ENCODE peak calls at places on chromosomes 2 and 18, in four cellular contexts. U is colonic mucosa; B is uterus; W is CD8-positive, alpha-beta T cell. L is an unnamed sample.

GRCh38 chr2:72040629-72041403 is 106.8 kb downstream of the CYP26B1 start:
- DNase-seq in U (no peak), B (no peak), W (no peak), L (no peak)

GRCh38 chr2:3631851-3632659 is 25.9 kb upstream of the ALLC start:
- DNase-seq in U (no peak), B (peak), W (peak), L (peak)

GRCh38 chr2:37744010-37744409 is 72.6 kb upstream of the CDC42EP3 start:
- DNase-seq in U (no peak), B (no peak), W (no peak), L (no peak)

GRCh38 chr2:33215299-33215698 is 261.1 kb upstream of the RASGRP3 start:
- DNase-seq in U (no peak), B (no peak), W (no peak), L (no peak)

GRCh38 chr2:29777164-29777563 is 144.2 kb downstream of the ALK start:
- DNase-seq in U (no peak), B (no peak), W (no peak), L (no peak)

GRCh38 chr2:74003494-74004211 is 18.9 kb downstream of the TET3 start:
- DNase-seq in U (no peak), B (peak), W (no peak), L (peak)

GRCh38 chr2:221570321-221571107 is 1.6 kb downstream of the EPHA4 start:
- DNase-seq in U (peak), B (peak), W (peak), L (no peak)

GRCh38 chr18:63823516-63824219 is 48.5 kb downstream of the SERPINB7 start:
- DNase-seq in U (peak), B (no peak), W (no peak), L (peak)

GRCh38 chr2:9002637-9003365 is 683 bp downstream of the MBOAT2 start:
- DNase-seq in U (peak), B (peak), W (peak), L (no peak)

GRCh38 chr2:284896-285492 is 2.9 kb downstream of the ALKAL2 start:
- DNase-seq in U (no peak), B (no peak), W (no peak), L (no peak)

GRCh38 chr2:21099281-21099907 is 24.4 kb upstream of the TDRD15 start:
- DNase-seq in U (no peak), B (no peak), W (no peak), L (no peak)

GRCh38 chr2:68880213-68880612 is 9.0 kb upstream of the BMP10 start:
- DNase-seq in U (no peak), B (no peak), W (no peak), L (no peak)

GRCh38 chr2:138829326-138829725 is 49.1 kb upstream of the NXPH2 start:
- DNase-seq in U (no peak), B (no peak), W (peak), L (peak)

GRCh38 chr2:26401739-26402541 is at the start of gene DRC1:
- DNase-seq in U (peak), B (peak), W (no peak), L (no peak)

GRCh38 chr2:196225213-196225612 is 53.8 kb upstream of the STK17B start:
- DNase-seq in U (no peak), B (no peak), W (no peak), L (no peak)

GRCh38 chr2:216139884-216140283 is 30.7 kb downstream of the XRCC5 start:
- DNase-seq in U (peak), B (no peak), W (no peak), L (peak)

GRCh38 chr2:112582314-112582746 is 2.1 kb upstream of the CHCHD5 start:
- DNase-seq in U (peak), B (no peak), W (no peak), L (no peak)

GRCh38 chr2:222900354-222900753 is 39.5 kb downstream of the ACSL3 start:
- DNase-seq in U (no peak), B (no peak), W (no peak), L (no peak)

GRCh38 chr2:132884692-132885091 is 214.7 kb upstream of the LYPD1 start:
- DNase-seq in U (no peak), B (no peak), W (no peak), L (no peak)

GRCh38 chr18:55897101-55897500 is 309.1 kb upstream of the TCF4 start:
- DNase-seq in U (no peak), B (no peak), W (no peak), L (no peak)

GRCh38 chr18:47113796-47114540 is 36.3 kb downstream of the HDHD2 start:
- DNase-seq in U (no peak), B (no peak), W (no peak), L (no peak)

GRCh38 chr18:48488388-48488850 is 50.4 kb upstream of the CTIF start:
- DNase-seq in U (peak), B (peak), W (no peak), L (peak)

GRCh38 chr2:241018051-241018891 is 19.9 kb downstream of the SNED1 start:
- DNase-seq in U (no peak), B (no peak), W (no peak), L (no peak)

GRCh38 chr2:167333245-167333644 is 445.0 kb downstream of the XIRP2 start:
- DNase-seq in U (no peak), B (no peak), W (no peak), L (no peak)

GRCh38 chr18:57135705-57136104 is 11.2 kb upstream of the BOD1L2 start:
- DNase-seq in U (no peak), B (no peak), W (no peak), L (no peak)

GRCh38 chr2:1731512-1731962 is 12.8 kb downstream of the PXDN start:
- DNase-seq in U (no peak), B (no peak), W (no peak), L (peak)

GRCh38 chr2:62300925-62301324 is 105.0 kb downstream of the B3GNT2 start:
- DNase-seq in U (no peak), B (no peak), W (no peak), L (no peak)

GRCh38 chr2:36058953-36059352 is 296.6 kb upstream of the CRIM1 start:
- DNase-seq in U (no peak), B (no peak), W (no peak), L (no peak)

GRCh38 chr2:88092773-88093172 is 25.1 kb downstream of the SMYD1 start:
- DNase-seq in U (no peak), B (no peak), W (no peak), L (no peak)

GRCh38 chr2:232444409-232445148 is 11.4 kb upstream of the ALPI start:
- DNase-seq in U (peak), B (no peak), W (peak), L (peak)

GRCh38 chr2:186348200-186348599 is 137.9 kb upstream of the ZC3H15 start:
- DNase-seq in U (no peak), B (no peak), W (no peak), L (no peak)

GRCh38 chr2:187250137-187250536 is 197.9 kb downstream of the CALCRL start:
- DNase-seq in U (no peak), B (no peak), W (no peak), L (no peak)

GRCh38 chr18:36335476-36336279 is 38.2 kb downstream of the FHOD3 start:
- DNase-seq in U (no peak), B (no peak), W (no peak), L (no peak)

GRCh38 chr18:50663626-50664441 is 103.9 kb downstream of the MAPK4 start:
- DNase-seq in U (no peak), B (no peak), W (no peak), L (no peak)

DNA sequence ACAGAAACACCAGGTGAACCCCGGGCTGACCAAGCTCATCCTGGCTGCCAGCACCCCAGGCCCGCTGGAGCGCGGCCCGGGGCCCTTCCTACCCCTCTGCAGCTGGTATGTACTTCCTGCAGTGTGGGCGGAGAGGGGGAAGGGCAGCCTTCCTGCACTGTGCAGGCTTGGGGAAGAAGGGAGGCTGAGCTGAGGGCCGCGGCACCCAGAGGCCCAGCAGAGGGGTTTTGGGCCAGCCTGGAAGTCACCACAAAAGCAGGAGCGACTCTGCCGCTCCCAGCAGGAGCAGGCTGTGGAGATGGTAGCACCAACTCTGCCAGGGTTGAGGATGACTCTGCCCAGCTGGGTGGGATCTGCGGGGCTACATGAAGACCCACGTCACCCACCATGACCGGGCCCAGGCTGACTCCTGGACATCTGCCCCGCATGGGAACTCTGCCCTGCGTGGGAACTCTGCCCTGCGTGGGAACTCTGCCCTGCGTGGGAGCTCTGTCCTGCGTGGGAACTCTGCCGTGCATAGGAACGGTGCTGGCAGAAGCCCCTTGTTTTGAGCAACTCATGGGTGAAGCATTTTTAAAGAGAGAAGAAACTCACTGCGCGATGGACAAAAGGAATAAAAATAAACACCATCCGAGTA is 273.3 kb downstream of the NDUFA10 start:
- DNase-seq in U (peak), B (peak), W (peak), L (peak)
- H3K4me3 ChIP-seq in U (no peak), B (no peak), W (peak), L (no peak)

GRCh38 chr18:31185551-31185950 is 22.9 kb upstream of the DSC1 start:
- DNase-seq in U (no peak), B (no peak), W (no peak), L (no peak)
- H3K4me3 ChIP-seq in U (no peak), B (no peak), W (no peak), L (no peak)

GRCh38 chr2:199581504-199581903 is 123.8 kb upstream of the SATB2 start:
- DNase-seq in U (no peak), B (no peak), W (no peak), L (no peak)

GRCh38 chr2:199583676-199584075 is 125.9 kb upstream of the SATB2 start:
- DNase-seq in U (no peak), B (no peak), W (no peak), L (no peak)

GRCh38 chr2:199581935-199582336 is 124.2 kb upstream of the SATB2 start:
- DNase-seq in U (no peak), B (no peak), W (no peak), L (no peak)
- H3K4me3 ChIP-seq in U (no peak), B (peak), W (no peak), L (no peak)

GRCh38 chr18:8936646-8937045 is 165.9 kb upstream of the NDUFV2 start:
- DNase-seq in U (no peak), B (no peak), W (no peak), L (no peak)

GRCh38 chr18:8938817-8939216 is 163.7 kb upstream of the NDUFV2 start:
- DNase-seq in U (no peak), B (no peak), W (no peak), L (no peak)

GRCh38 chr18:8933714-8934284 is 168.7 kb upstream of the NDUFV2 start:
- DNase-seq in U (peak), B (no peak), W (no peak), L (no peak)

GRCh38 chr18:8937112-8937641 is 165.3 kb upstream of the NDUFV2 start:
- DNase-seq in U (no peak), B (no peak), W (no peak), L (no peak)

GRCh38 chr18:8937695-8938094 is 164.8 kb upstream of the NDUFV2 start:
- DNase-seq in U (no peak), B (no peak), W (no peak), L (no peak)
- H3K4me3 ChIP-seq in U (no peak), B (no peak), W (no peak), L (no peak)

GRCh38 chr18:25349131-25349925 is 2.6 kb downstream of the ZNF521 start:
- DNase-seq in U (no peak), B (peak), W (no peak), L (no peak)
- H3K4me3 ChIP-seq in U (peak), B (peak), W (no peak), L (peak)

GRCh38 chr2:127680706-127681287 is 5.5 kb upstream of the LIMS2 start:
- DNase-seq in U (no peak), B (no peak), W (no peak), L (no peak)
- H3K4me3 ChIP-seq in U (no peak), B (peak), W (no peak), L (no peak)

GRCh38 chr18:62718268-62718800 is 3.0 kb downstream of the PHLPP1 start:
- DNase-seq in U (no peak), B (no peak), W (no peak), L (no peak)

GRCh38 chr18:62720048-62720447 is 4.7 kb downstream of the PHLPP1 start:
- DNase-seq in U (no peak), B (no peak), W (no peak), L (no peak)

GRCh38 chr18:62723666-62724281 is 8.4 kb downstream of the PHLPP1 start:
- DNase-seq in U (no peak), B (no peak), W (no peak), L (no peak)

GRCh38 chr18:62721837-62722795 is 6.8 kb downstream of the PHLPP1 start:
- DNase-seq in U (no peak), B (no peak), W (no peak), L (no peak)

GRCh38 chr18:62720766-62721613 is 5.6 kb downstream of the PHLPP1 start:
- DNase-seq in U (no peak), B (no peak), W (no peak), L (no peak)
- H3K4me3 ChIP-seq in U (no peak), B (no peak), W (no peak), L (no peak)